ENCODE peak calls at places on chromosomes 7 and 10, in five cellular contexts. T is tibial artery, H is lower leg skin, S is colonic mucosa, Q is hepatocyte. W is an unnamed sample.

GRCh38 chr10:24310104-24310503 is 101.2 kb downstream of the KIAA1217 start:
- DNase-seq in T (no peak), H (no peak), S (no peak), Q (no peak), W (no peak)

GRCh38 chr7:151663382-151664100 is 143.8 kb upstream of the RHEB start:
- DNase-seq in T (peak), H (no peak), S (no peak), Q (no peak), W (no peak)

GRCh38 chr7:111735661-111736323 is 173.5 kb upstream of the IMMP2L start:
- DNase-seq in T (no peak), H (peak), S (peak), Q (peak), W (peak)

GRCh38 chr7:31192996-31193395 is 140.9 kb downstream of the ADCYAP1R1 start:
- DNase-seq in T (no peak), H (no peak), S (peak), Q (peak), W (peak)

GRCh38 chr7:114370177-114370576 is 44.4 kb upstream of the FOXP2 start:
- DNase-seq in T (no peak), H (no peak), S (no peak), Q (no peak), W (no peak)

GRCh38 chr10:58662314-58662713 is 149.6 kb downstream of the BICC1 start:
- DNase-seq in T (no peak), H (no peak), S (no peak), Q (peak), W (peak)

GRCh38 chr7:91566333-91566732 is 302.1 kb downstream of the FZD1 start:
- DNase-seq in T (no peak), H (no peak), S (no peak), Q (no peak), W (peak)

GRCh38 chr7:102232686-102233286 is 53.9 kb upstream of the SH2B2 start:
- DNase-seq in T (no peak), H (no peak), S (no peak), Q (no peak), W (no peak)

GRCh38 chr10:87054373-87055295 is 34.5 kb downstream of the FAM25A start:
- DNase-seq in T (no peak), H (no peak), S (no peak), Q (peak), W (peak)

GRCh38 chr10:18204050-18204449 is 63.8 kb downstream of the CACNB2 start:
- DNase-seq in T (no peak), H (no peak), S (no peak), Q (no peak), W (no peak)

GRCh38 chr7:44608916-44609648 is 2.7 kb downstream of the OGDH start:
- DNase-seq in T (no peak), H (no peak), S (no peak), Q (no peak), W (no peak)

GRCh38 chr7:12210179-12211053 is 678 bp upstream of the TMEM106B start:
- DNase-seq in T (no peak), H (no peak), S (peak), Q (peak), W (no peak)

GRCh38 chr10:124043310-124044142 is 49.9 kb downstream of the CHST15 start:
- DNase-seq in T (no peak), H (no peak), S (no peak), Q (no peak), W (peak)

GRCh38 chr7:1691601-1692499 is 21.8 kb downstream of the ELFN1 start:
- DNase-seq in T (peak), H (no peak), S (no peak), Q (no peak), W (no peak)

GRCh38 chr10:102113956-102114857 is 6.0 kb downstream of the LDB1 start:
- DNase-seq in T (peak), H (no peak), S (peak), Q (peak), W (no peak)

GRCh38 chr10:14074062-14074884 is 256.5 kb downstream of the FRMD4A start:
- DNase-seq in T (peak), H (peak), S (peak), Q (peak), W (peak)

GRCh38 chr7:150904342-150904909 is 52.1 kb downstream of the AOC1 start:
- DNase-seq in T (no peak), H (no peak), S (no peak), Q (no peak), W (no peak)

GRCh38 chr7:123917878-123918277 is 7.2 kb upstream of the SPAM1 start:
- DNase-seq in T (no peak), H (no peak), S (no peak), Q (no peak), W (no peak)

GRCh38 chr10:69394020-69394419 is 22.7 kb downstream of the TACR2 start:
- DNase-seq in T (no peak), H (no peak), S (no peak), Q (no peak), W (no peak)

GRCh38 chr10:30708234-30708633 is 78.7 kb upstream of the LYZL2 start:
- DNase-seq in T (no peak), H (no peak), S (no peak), Q (no peak), W (no peak)

GRCh38 chr7:38020134-38020533 is 99.7 kb downstream of the EPDR1 start:
- DNase-seq in T (no peak), H (no peak), S (no peak), Q (no peak), W (peak)

GRCh38 chr10:24465124-24465874 is 256.4 kb downstream of the KIAA1217 start:
- DNase-seq in T (no peak), H (no peak), S (peak), Q (peak), W (peak)

GRCh38 chr7:11831727-11832495 is at the start of gene THSD7A:
- DNase-seq in T (peak), H (no peak), S (peak), Q (peak), W (peak)

GRCh38 chr7:78543976-78544375 is 745.4 kb downstream of the PHTF2 start:
- DNase-seq in T (no peak), H (no peak), S (no peak), Q (no peak), W (no peak)

GRCh38 chr7:469591-469961 is 50.1 kb downstream of the PDGFA start:
- DNase-seq in T (peak), H (no peak), S (no peak), Q (no peak), W (no peak)

GRCh38 chr7:16084370-16084769 is 337.0 kb downstream of the CRPPA start:
- DNase-seq in T (no peak), H (no peak), S (no peak), Q (no peak), W (peak)

GRCh38 chr10:119670717-119671116 is 19.5 kb downstream of the BAG3 start:
- DNase-seq in T (no peak), H (no peak), S (no peak), Q (no peak), W (peak)

GRCh38 chr7:69840248-69840647 is 242.0 kb downstream of the AUTS2 start:
- DNase-seq in T (no peak), H (no peak), S (no peak), Q (no peak), W (peak)

GRCh38 chr10:71486465-71487114 is 89.9 kb downstream of the CDH23 start:
- DNase-seq in T (no peak), H (no peak), S (peak), Q (peak), W (peak)

GRCh38 chr7:2929321-2930201 is 85.5 kb upstream of the GNA12 start:
- DNase-seq in T (peak), H (no peak), S (no peak), Q (no peak), W (no peak)

DNA sequence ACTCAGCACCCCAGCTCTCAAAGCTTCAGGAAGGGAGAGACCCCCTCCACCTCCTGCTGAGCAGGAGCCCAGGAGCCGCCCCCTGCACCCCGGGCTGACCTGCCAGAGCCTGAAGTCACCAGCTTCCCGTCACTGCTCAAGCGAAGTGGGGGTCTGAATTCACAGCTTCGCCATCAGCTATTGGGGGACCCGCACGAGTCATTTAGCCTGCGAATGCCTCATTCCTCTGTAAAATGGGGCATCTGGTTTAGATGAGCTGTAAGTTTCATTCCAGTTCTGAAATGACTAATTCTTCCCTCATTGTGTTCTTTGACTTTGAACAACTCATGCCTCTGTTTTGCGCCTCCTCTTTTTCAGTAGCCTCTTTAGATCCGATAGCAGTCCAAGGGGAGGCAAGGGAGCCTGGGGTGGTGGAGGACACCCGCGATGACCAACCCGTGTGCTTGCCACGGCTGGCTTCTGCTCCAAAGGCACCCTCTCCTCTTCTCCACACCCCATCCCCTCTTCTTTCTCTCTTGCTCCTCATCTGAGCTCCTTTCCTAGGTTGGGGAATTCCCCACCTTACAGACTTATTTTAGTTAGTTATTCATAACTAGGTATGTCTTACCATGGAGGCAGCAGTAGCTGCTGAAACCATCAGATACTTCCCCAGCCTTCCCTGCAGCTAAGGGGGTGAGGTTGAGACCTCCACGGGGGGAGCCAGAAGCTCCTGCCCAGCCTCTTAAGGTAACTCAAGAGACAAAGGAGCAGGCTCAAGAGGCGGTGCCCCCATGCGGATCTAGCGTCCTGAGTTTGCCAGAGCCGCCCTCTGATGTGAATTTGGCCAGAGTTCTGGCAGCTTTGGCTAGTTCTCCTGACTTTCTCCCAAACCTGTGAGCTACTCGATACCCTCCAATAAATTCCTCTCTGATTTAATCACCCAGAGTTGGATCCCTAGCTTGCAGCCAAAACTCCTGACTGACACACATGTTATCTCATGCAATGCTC is 47.7 kb downstream of the RBM17 start:
- DNase-seq in T (no peak), H (no peak), S (no peak), Q (no peak), W (peak)
- TF ChIP-seq CTCF in T (no peak), H (no peak), S (no peak), Q (no peak), W (no peak)

DNA sequence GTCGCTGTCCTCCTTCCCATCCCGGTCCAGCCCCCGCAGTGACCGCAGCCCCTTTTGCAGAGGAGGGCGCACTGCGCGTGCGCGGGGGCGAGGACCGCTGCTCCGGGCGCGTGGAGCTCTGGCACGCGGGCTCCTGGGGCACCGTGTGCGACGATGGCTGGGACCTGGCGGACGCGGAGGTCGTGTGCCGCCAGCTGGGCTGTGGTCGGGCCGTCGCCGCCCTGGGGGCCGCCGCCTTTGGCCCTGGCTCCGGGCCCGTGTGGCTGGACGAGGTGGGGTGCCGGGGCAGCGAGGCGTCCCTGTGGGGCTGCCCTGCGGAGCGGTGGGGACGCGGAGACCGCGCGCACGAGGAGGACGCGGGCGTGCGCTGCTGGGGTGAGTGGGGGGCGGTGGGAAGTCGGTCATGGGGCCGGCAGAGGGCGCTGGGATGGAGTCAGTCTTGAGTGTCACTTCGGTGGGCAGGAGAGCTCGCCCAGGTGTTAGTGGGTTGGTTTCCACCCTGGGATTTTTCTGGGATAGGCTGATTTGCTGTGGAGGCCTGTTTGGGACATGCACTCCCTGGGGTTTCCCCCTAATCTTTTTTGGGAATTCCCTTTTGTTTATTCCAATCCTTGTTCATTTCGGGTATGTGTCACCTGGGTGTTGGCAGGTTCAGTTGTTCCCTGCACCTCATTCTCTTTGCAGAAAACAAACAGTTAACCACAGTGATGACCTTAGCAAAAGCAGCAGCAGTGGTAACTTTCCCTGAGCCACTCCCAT is 11.6 kb downstream of the SCART1 start:
- DNase-seq in T (peak), H (no peak), S (no peak), Q (no peak), W (no peak)
- H3K4me3 ChIP-seq in T (no peak), H (no peak), S (no peak), Q (no peak), W (no peak)

DNA sequence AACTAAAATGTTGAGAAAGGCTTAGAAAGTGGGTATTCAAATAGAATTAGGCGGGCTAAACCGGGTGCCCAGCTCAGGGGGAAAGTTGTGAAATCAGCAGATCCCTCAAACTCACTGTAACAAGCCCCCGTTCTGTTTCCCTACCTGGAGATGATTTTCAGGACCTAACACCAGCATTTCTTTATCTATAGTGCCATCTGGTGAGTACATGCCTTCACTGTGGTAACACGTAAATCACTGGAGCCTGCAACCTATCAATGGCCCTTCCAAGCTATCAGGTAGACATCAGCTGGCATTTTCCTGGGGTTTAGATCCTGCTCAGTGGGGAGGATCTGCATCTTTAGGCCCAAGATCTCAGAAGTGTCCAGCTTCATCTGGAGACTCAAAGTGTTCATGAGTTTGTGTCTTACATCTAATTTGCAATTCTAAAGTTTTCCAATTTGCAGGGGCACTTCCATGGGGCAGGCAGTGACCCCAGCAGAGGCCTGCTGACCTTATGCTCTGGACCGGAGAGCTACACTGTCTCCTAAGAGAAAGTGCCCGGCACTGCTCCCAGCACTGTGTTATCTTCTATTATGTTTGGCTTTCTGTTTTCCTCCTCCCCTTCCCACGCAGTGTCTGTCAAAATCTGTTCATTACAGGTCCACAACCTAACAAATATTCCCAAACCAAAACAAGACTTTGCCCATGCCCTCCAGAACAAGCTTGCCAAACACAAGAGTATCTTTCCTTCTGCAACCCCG is 132.5 kb downstream of the LSM5 start:
- DNase-seq in T (no peak), H (no peak), S (no peak), Q (no peak), W (no peak)
- TF ChIP-seq CTCF in T (no peak), H (no peak), S (no peak), Q (peak), W (no peak)

DNA sequence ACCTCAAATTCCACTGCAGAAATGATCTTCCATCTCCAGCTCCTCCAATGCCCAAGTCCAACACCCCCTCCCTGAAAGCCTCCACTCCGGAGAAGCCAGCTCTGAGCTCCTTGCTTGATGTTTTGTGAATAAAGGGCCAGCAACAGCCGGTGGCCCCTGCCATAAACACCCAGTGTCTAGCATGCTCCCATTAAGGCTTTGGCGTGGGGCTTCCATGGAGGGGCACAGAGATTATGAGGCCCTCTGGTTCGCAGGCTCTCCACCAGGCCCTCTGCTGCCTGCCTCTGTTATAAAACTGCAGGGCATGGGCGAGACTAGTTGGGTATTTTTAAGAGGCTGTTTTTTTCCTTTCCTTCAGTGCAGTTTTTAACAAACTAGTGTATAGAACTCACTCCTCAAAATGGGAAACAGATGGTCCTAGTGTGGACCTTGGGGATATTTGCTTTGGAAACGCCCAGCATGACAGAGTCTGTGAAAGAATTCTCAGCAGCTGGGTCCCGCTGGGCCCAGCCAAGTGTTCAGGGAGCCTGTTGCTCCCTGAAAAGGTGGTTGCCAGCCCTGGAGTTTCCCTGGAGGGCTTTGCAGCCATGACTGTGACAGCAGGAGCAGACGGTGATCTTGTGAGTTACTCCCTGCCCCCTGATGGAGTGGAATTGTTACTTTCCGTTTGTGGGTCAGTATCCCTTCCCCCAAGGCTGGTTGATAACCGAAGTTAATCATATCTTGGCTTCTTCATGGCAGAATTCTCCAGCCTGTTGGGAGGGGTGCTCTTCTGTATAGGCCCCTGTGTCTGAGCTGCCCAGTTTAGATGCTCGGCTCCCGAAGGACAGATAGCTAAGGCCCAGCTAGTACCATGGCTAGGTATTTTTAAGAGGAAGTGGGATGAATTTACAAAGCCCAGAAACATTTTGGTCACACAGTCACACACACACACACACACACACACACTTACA is 278.7 kb upstream of the HABP2 start:
- DNase-seq in T (peak), H (no peak), S (no peak), Q (no peak), W (peak)
- H3K4me3 ChIP-seq in T (peak), H (no peak), S (no peak), Q (no peak), W (no peak)

GRCh38 chr10:100888957-100889356 is 23.8 kb upstream of the SLF2 start:
- DNase-seq in T (no peak), H (no peak), S (no peak), Q (no peak), W (no peak)
- TF ChIP-seq CTCF in T (no peak), H (no peak), S (no peak), Q (peak), W (peak)